ENCODE peak calls at places on chromosome 19, in six cellular contexts. V, W, G, K, R and L are unnamed samples. For H3K4me1, the result is how much of the 10 kb centered on the place peaks cover.

GRCh38 chr19:28960986-28961705 is 251.8 kb downstream of the UQCRFS1 start:
- DNase-seq in V (no peak), W (no peak), G (no peak), K (no peak), R (peak), L (no peak)

GRCh38 chr19:39157275-39157996 is 31.9 kb downstream of the PAK4 start:
- DNase-seq in G (no peak), W (no peak), V (no peak), R (peak), K (no peak), L (no peak)

GRCh38 chr19:45450042-45450380 is 17.8 kb upstream of the FOSB start:
- DNase-seq in K (no peak), G (no peak), V (no peak), R (no peak), W (no peak), L (no peak)

GRCh38 chr19:38433268-38433733 is at the start of gene RYR1:
- DNase-seq in W (peak), G (peak), V (no peak), R (peak), K (peak), L (no peak)

GRCh38 chr19:39409886-39410619 is 2.4 kb upstream of the PLEKHG2 start:
- DNase-seq in V (peak), W (no peak), R (peak), K (peak), G (no peak), L (no peak)

GRCh38 chr19:11450570-11451326 is 15.3 kb downstream of the PRKCSH start:
- DNase-seq in K (no peak), W (no peak), V (no peak), R (no peak), G (no peak), L (no peak)

GRCh38 chr19:17529239-17530158 is 18.1 kb downstream of the PGLS start:
- DNase-seq in R (no peak), W (no peak), G (no peak), V (no peak), K (no peak), L (no peak)

GRCh38 chr19:38099966-38100365 is 124.1 kb downstream of the DPF1 start:
- DNase-seq in G (no peak), K (no peak), W (no peak), V (no peak), R (no peak), L (no peak)

GRCh38 chr19:3949997-3950859 is 17.4 kb downstream of the NMRK2 start:
- DNase-seq in V (no peak), K (no peak), R (no peak), G (no peak), W (no peak), L (no peak)

GRCh38 chr19:45781282-45782161 is 768 bp downstream of the DMPK start:
- DNase-seq in W (no peak), R (no peak), V (no peak), K (no peak), G (peak), L (no peak)

GRCh38 chr19:41646589-41647204 is 19.8 kb upstream of the CEACAM4 start:
- DNase-seq in V (no peak), W (no peak), R (no peak), G (peak), K (peak), L (no peak)

GRCh38 chr19:19420570-19421301 is 15.3 kb downstream of the GATAD2A start:
- DNase-seq in R (peak), W (peak), V (no peak), K (no peak), G (no peak), L (no peak)

GRCh38 chr19:45100797-45101196 is 7.8 kb downstream of the PPP1R37 start:
- DNase-seq in V (no peak), K (no peak), G (no peak), W (no peak), R (peak), L (no peak)

GRCh38 chr19:18932216-18932841 is 8.7 kb downstream of the HOMER3 start:
- DNase-seq in W (peak), V (peak), R (peak), G (peak), K (peak), L (peak)

GRCh38 chr19:5624741-5625140 is 1.9 kb downstream of the SAFB start:
- DNase-seq in V (no peak), W (no peak), R (no peak), K (no peak), G (no peak), L (no peak)
- H3K4me1 ChIP-seq in V (half or more), W (half or more), R (under half), K (half or more), G (under half), L (half or more)

GRCh38 chr19:49451430-49452181 is at the start of gene PIH1D1:
- DNase-seq in R (peak), K (peak), G (peak), W (peak), V (peak), L (peak)
- TF ChIP-seq CTCF in R (peak), K (peak), G (no peak), W (no peak), V (no peak), L (no peak)

GRCh38 chr19:2042485-2043268 is 8.4 kb downstream of the MKNK2 start:
- DNase-seq in V (peak), K (peak), W (no peak), R (no peak), G (no peak), L (no peak)
- H3K4me1 ChIP-seq in V (half or more), K (half or more), W (half or more), R (under half), G (half or more), L (half or more)

GRCh38 chr19:33247441-33247819 is 21.8 kb upstream of the SLC7A10 start:
- DNase-seq in G (no peak), V (no peak), R (no peak), K (peak), W (no peak), L (no peak)

GRCh38 chr19:33248104-33248503 is 22.5 kb upstream of the SLC7A10 start:
- DNase-seq in W (no peak), G (no peak), V (no peak), R (no peak), K (peak), L (no peak)

GRCh38 chr19:33248553-33248953 is 22.9 kb upstream of the SLC7A10 start:
- DNase-seq in R (no peak), K (peak), V (no peak), G (no peak), W (no peak), L (no peak)

GRCh38 chr19:33246729-33247440 is 21.2 kb upstream of the SLC7A10 start:
- DNase-seq in W (no peak), G (no peak), R (no peak), V (no peak), K (peak), L (no peak)

DNA sequence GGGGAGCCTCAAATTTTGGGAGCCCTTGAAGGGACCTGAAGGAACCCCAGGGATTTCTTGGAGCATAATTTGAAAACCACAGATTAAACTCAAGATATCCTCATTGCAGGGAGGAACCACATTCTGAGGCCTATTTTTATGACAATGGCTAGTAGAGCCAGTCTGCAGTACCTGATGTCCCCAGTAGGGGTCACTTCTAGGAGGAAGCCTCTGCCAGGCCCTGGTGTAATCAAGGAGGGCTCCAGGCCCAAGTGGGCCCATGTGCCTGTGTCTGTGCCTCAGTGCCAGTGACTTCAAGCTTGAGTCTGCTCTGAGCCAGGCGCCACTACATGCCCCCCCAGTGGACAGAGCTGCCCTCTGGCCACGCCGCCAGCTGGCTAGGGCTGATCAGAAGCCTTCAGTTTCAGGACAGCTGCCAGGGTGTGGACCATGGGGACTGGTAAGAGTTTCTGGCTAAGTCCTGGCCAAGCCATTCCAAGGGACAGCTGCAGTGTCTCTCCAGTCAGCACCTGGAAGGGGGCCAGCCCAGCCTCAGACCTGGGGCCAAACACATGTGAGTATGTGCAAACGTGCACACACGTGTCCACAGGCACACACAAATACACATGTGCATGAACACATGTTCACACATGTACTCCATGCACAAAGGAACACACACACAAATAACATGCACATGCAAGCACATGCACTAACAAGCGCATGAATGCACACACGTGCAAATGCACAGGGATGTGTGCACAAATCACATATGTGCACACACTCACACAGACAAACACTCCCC is 20.5 kb upstream of the SLC7A10 start:
- DNase-seq in G (no peak), R (no peak), V (no peak), K (peak), W (no peak), L (no peak)
- TF ChIP-seq CTCF in G (peak), R (peak), V (no peak), K (peak), W (no peak), L (peak)

GRCh38 chr19:5880196-5880595 is 9.9 kb upstream of the FUT5 start:
- DNase-seq in G (no peak), W (no peak), K (no peak), R (no peak), V (no peak), L (no peak)
- H3K4me1 ChIP-seq in G (under half), W (under half), K (under half), R (under half), V (under half), L (under half)

GRCh38 chr19:52949422-52949821 is 13.3 kb downstream of the ZNF816 start:
- DNase-seq in V (no peak), R (no peak), W (no peak), K (no peak), G (no peak), L (no peak)
- TF ChIP-seq CTCF in V (no peak), R (no peak), W (no peak), K (no peak), G (no peak), L (no peak)

GRCh38 chr19:15640294-15640903 is at the start of gene CYP4F3:
- DNase-seq in R (no peak), G (peak), K (peak), W (no peak), V (peak), L (no peak)

GRCh38 chr19:15640904-15641597 is 354 bp downstream of the CYP4F3 start:
- DNase-seq in V (no peak), G (no peak), R (no peak), W (no peak), K (no peak), L (no peak)

GRCh38 chr19:15642807-15643206 is 2.1 kb downstream of the CYP4F3 start:
- DNase-seq in V (no peak), W (no peak), G (no peak), R (no peak), K (no peak), L (no peak)

GRCh38 chr19:15643387-15643786 is 2.7 kb downstream of the CYP4F3 start:
- DNase-seq in K (no peak), G (no peak), W (no peak), V (no peak), R (no peak), L (no peak)

DNA sequence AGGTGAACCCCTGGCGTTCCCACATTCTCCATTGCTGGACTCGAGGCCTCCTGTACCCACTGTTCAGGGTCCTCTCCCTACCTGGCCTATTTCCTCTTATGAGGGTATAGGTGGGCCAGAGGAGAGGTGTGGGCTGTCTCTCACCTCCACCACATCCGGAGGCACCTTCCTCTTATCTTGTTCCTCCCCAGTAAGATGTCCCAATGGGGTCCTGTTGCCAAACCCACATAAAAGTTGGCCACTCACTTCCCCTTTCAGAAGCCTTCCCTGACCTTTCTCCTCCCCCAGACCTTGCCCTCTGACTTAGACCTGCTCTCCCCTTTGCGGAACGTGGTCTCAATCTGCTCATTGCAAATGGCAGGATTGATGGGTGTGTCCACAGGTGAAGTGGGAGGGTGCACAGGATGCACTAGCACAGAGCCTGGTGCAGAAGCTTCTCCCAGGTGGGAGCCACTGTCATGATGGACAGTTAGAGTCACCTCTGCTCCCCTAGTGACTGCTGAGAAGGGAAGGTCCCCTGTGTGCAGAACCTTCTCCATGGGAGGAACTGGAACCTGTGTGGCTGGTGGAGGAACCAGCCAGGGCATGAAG is 1.3 kb downstream of the CYP4F3 start:
- DNase-seq in V (no peak), G (no peak), K (no peak), W (no peak), R (no peak), L (no peak)
- H3K4me1 ChIP-seq in V (under half), G (under half), K (under half), W (under half), R (under half), L (under half)

DNA sequence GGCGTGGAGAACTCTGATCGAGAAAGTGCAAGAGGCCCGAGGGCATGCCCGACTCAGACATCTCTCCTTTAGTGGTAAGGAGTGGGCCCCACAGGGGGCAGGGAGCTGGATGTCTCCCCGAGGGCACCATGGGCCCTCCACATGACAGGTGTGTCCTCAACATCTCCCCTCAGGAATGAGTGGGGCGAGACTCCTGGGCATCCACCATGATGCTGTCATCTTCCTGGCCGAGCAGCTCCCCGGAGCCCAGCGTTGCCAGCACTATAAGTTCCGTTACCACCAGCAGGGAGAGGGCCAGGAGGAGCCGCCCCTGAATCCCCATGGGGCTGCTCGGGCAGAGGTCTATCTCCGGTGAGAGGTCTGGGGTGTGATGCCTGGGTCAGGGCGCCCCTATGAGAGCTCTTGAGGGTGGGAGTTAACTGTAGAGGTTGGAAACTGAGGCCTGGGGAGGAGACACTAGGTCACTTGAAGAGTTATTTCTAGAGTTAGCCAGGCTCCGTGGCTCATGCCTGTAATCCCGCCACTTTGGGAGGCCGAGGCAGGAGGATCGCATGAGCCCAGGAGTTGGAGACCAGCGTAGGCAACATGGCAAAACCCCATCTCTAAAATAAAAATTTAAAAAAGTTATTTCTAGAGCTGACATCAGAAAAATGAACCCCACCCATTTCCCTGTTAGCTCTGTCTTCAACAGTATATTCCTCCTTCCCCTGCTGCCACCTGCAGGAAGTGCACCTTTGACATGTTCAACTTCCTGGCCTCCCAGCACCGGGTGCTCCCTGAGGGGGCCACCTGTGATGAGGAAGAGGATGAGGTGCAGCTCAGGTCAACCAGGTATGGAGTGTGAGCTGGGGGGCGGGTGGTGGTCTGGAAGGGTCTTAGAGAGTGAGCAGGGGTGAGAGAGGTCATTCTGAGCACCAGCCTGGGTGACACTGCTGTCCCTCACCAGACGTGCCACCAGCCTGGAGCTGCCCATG is 5.1 kb downstream of the IGFLR1 start:
- DNase-seq in K (no peak), G (peak), R (no peak), W (no peak), V (no peak), L (no peak)
- TF ChIP-seq CTCF in K (peak), G (no peak), R (no peak), W (peak), V (no peak), L (no peak)

DNA sequence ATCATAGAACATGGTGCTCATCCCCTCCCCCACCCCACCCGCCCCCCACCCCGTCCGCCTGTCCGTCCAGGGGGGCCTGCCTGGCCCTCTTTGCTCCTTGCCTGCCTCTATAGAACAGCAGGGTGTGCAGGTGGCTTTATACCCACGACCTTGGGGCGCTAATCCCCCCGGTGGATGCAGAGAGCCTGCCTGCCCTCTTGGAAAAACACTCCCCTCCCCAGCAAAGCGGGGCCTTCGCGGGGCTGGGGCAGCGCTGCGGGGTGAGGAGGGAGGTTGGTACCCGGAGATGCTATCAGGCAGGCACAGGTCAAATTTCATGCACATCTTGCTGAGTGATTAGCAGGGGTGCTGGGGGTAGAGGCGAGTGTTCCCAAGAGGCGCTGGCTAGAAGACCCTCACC is 21.9 kb downstream of the RFX1 start:
- DNase-seq in W (no peak), K (no peak), R (no peak), G (no peak), V (no peak), L (no peak)
- H3K4me1 ChIP-seq in W (half or more), K (half or more), R (under half), G (under half), V (under half), L (under half)